ENCODE peak calls at places on chromosomes 7 and 10, in nine cellular contexts. One of them, this sample, is unnamed. For H3K36me3 and H3K4me1, the result is how much of the 10 kb centered on the place peaks cover.

GRCh38 chr10:21516270-21517131 is 9.0 kb downstream of the SKIDA1 start:
- DNase-seq in psoas muscle: peak
- DNase-seq in PC-3: peak
- DNase-seq in cardiac muscle cell: peak
- DNase-seq in kidney: peak
- DNase-seq in adrenal gland: peak
- DNase-seq in thoracic aorta: no peak
- DNase-seq in mammary epithelial cell: peak
- DNase-seq in HCT116: no peak
- DNase-seq in this sample: peak

GRCh38 chr10:109166935-109167334 is 756.4 kb downstream of the XPNPEP1 start:
- DNase-seq in PC-3: peak
- DNase-seq in mammary epithelial cell: no peak
- DNase-seq in adrenal gland: no peak
- DNase-seq in thoracic aorta: no peak
- DNase-seq in psoas muscle: no peak
- DNase-seq in HCT116: no peak
- DNase-seq in cardiac muscle cell: no peak
- DNase-seq in kidney: no peak
- DNase-seq in this sample: no peak

GRCh38 chr10:18179901-18180300 is 39.7 kb downstream of the CACNB2 start:
- DNase-seq in kidney: no peak
- DNase-seq in cardiac muscle cell: peak
- DNase-seq in mammary epithelial cell: no peak
- DNase-seq in HCT116: no peak
- DNase-seq in thoracic aorta: no peak
- DNase-seq in PC-3: peak
- DNase-seq in psoas muscle: no peak
- DNase-seq in adrenal gland: peak
- DNase-seq in this sample: peak

GRCh38 chr7:129989466-129989865 is 36.7 kb upstream of the UBE2H start:
- DNase-seq in adrenal gland: no peak
- DNase-seq in PC-3: no peak
- DNase-seq in cardiac muscle cell: peak
- DNase-seq in mammary epithelial cell: peak
- DNase-seq in kidney: no peak
- DNase-seq in HCT116: peak
- DNase-seq in thoracic aorta: no peak
- DNase-seq in psoas muscle: no peak
- DNase-seq in this sample: no peak

GRCh38 chr10:46228076-46229071 is 58.4 kb upstream of the ANTXRL start:
- DNase-seq in kidney: peak
- DNase-seq in psoas muscle: peak
- DNase-seq in adrenal gland: peak
- DNase-seq in cardiac muscle cell: peak
- DNase-seq in HCT116: peak
- DNase-seq in thoracic aorta: peak
- DNase-seq in PC-3: peak
- DNase-seq in mammary epithelial cell: peak
- DNase-seq in this sample: peak

GRCh38 chr7:1358376-1359050 is 100.8 kb downstream of the MICALL2 start:
- DNase-seq in kidney: peak
- DNase-seq in psoas muscle: no peak
- DNase-seq in thoracic aorta: no peak
- DNase-seq in adrenal gland: no peak
- DNase-seq in cardiac muscle cell: no peak
- DNase-seq in mammary epithelial cell: no peak
- DNase-seq in PC-3: no peak
- DNase-seq in HCT116: no peak
- DNase-seq in this sample: no peak

GRCh38 chr7:151816562-151817314 is 60.2 kb downstream of the PRKAG2 start:
- DNase-seq in cardiac muscle cell: no peak
- DNase-seq in thoracic aorta: no peak
- DNase-seq in kidney: peak
- DNase-seq in HCT116: no peak
- DNase-seq in adrenal gland: no peak
- DNase-seq in psoas muscle: peak
- DNase-seq in mammary epithelial cell: no peak
- DNase-seq in PC-3: no peak
- DNase-seq in this sample: no peak

GRCh38 chr10:51137741-51138529 is 63.6 kb downstream of the PRKG1 start:
- DNase-seq in PC-3: peak
- DNase-seq in mammary epithelial cell: peak
- DNase-seq in kidney: no peak
- DNase-seq in psoas muscle: no peak
- DNase-seq in HCT116: no peak
- DNase-seq in cardiac muscle cell: peak
- DNase-seq in thoracic aorta: no peak
- DNase-seq in adrenal gland: no peak
- DNase-seq in this sample: no peak

GRCh38 chr7:134927723-134928122 is 58.6 kb upstream of the AGBL3 start:
- DNase-seq in HCT116: no peak
- DNase-seq in thoracic aorta: no peak
- DNase-seq in mammary epithelial cell: no peak
- DNase-seq in PC-3: no peak
- DNase-seq in cardiac muscle cell: no peak
- DNase-seq in adrenal gland: no peak
- DNase-seq in kidney: no peak
- DNase-seq in psoas muscle: no peak
- DNase-seq in this sample: no peak

GRCh38 chr7:134925766-134926165 is 60.5 kb upstream of the AGBL3 start:
- DNase-seq in cardiac muscle cell: no peak
- DNase-seq in thoracic aorta: no peak
- DNase-seq in PC-3: no peak
- DNase-seq in kidney: no peak
- DNase-seq in psoas muscle: no peak
- DNase-seq in HCT116: no peak
- DNase-seq in mammary epithelial cell: no peak
- DNase-seq in adrenal gland: no peak
- DNase-seq in this sample: no peak

GRCh38 chr7:134927076-134927475 is 59.2 kb upstream of the AGBL3 start:
- DNase-seq in mammary epithelial cell: no peak
- DNase-seq in PC-3: no peak
- DNase-seq in HCT116: no peak
- DNase-seq in adrenal gland: no peak
- DNase-seq in kidney: no peak
- DNase-seq in cardiac muscle cell: no peak
- DNase-seq in thoracic aorta: no peak
- DNase-seq in psoas muscle: no peak
- DNase-seq in this sample: no peak

GRCh38 chr7:134926396-134926795 is 59.9 kb upstream of the AGBL3 start:
- DNase-seq in HCT116: no peak
- DNase-seq in cardiac muscle cell: no peak
- DNase-seq in adrenal gland: no peak
- DNase-seq in mammary epithelial cell: no peak
- DNase-seq in PC-3: peak
- DNase-seq in kidney: no peak
- DNase-seq in thoracic aorta: no peak
- DNase-seq in psoas muscle: no peak
- DNase-seq in this sample: no peak

DNA sequence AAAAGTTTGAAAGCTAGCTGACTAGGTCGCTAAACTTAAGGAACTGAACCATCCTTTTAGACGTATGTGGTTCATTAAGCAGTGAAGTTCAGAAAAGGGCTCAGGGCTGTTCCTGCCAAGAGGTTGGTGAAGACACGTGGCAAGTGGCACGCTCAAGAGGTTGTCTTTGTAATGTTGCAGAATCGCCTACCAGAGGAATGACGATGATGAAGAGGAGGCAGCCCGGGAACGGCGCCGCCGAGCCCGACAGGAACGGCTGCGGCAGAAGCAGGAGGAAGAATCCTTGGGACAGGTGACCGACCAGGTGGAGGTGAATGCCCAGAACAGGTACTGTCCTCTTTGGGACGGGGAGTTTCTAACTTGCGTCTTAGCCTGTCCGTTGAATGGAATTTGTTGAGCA is 57.7 kb upstream of the AGBL3 start:
- DNase-seq in cardiac muscle cell: no peak
- DNase-seq in kidney: no peak
- DNase-seq in thoracic aorta: no peak
- DNase-seq in mammary epithelial cell: no peak
- DNase-seq in adrenal gland: no peak
- DNase-seq in PC-3: no peak
- DNase-seq in HCT116: no peak
- DNase-seq in psoas muscle: no peak
- DNase-seq in this sample: no peak
- H3K36me3 ChIP-seq in cardiac muscle cell: under half
- H3K36me3 ChIP-seq in kidney: under half
- H3K36me3 ChIP-seq in thoracic aorta: under half
- H3K36me3 ChIP-seq in mammary epithelial cell: under half
- H3K36me3 ChIP-seq in adrenal gland: under half
- H3K36me3 ChIP-seq in PC-3: under half
- H3K36me3 ChIP-seq in HCT116: under half
- H3K36me3 ChIP-seq in psoas muscle: under half
- H3K36me3 ChIP-seq in this sample: under half

GRCh38 chr10:102672822-102673200 is 28.5 kb downstream of the TRIM8 start:
- DNase-seq in adrenal gland: no peak
- DNase-seq in psoas muscle: no peak
- DNase-seq in PC-3: no peak
- DNase-seq in thoracic aorta: no peak
- DNase-seq in kidney: peak
- DNase-seq in mammary epithelial cell: no peak
- DNase-seq in cardiac muscle cell: no peak
- DNase-seq in HCT116: no peak
- DNase-seq in this sample: no peak

GRCh38 chr10:102668312-102669110 is 24.2 kb downstream of the TRIM8 start:
- DNase-seq in mammary epithelial cell: no peak
- DNase-seq in adrenal gland: peak
- DNase-seq in thoracic aorta: no peak
- DNase-seq in psoas muscle: peak
- DNase-seq in kidney: peak
- DNase-seq in cardiac muscle cell: no peak
- DNase-seq in HCT116: no peak
- DNase-seq in PC-3: no peak
- DNase-seq in this sample: no peak

GRCh38 chr10:102670065-102670400 is 25.8 kb downstream of the TRIM8 start:
- DNase-seq in adrenal gland: no peak
- DNase-seq in psoas muscle: no peak
- DNase-seq in thoracic aorta: no peak
- DNase-seq in cardiac muscle cell: no peak
- DNase-seq in mammary epithelial cell: no peak
- DNase-seq in kidney: no peak
- DNase-seq in HCT116: no peak
- DNase-seq in PC-3: no peak
- DNase-seq in this sample: no peak

GRCh38 chr10:102670871-102671434 is 26.7 kb downstream of the TRIM8 start:
- DNase-seq in adrenal gland: no peak
- DNase-seq in thoracic aorta: no peak
- DNase-seq in mammary epithelial cell: no peak
- DNase-seq in psoas muscle: no peak
- DNase-seq in kidney: peak
- DNase-seq in PC-3: no peak
- DNase-seq in cardiac muscle cell: no peak
- DNase-seq in HCT116: no peak
- DNase-seq in this sample: no peak

GRCh38 chr10:102669206-102670064 is 25.2 kb downstream of the TRIM8 start:
- DNase-seq in mammary epithelial cell: peak
- DNase-seq in kidney: peak
- DNase-seq in HCT116: peak
- DNase-seq in thoracic aorta: peak
- DNase-seq in psoas muscle: peak
- DNase-seq in PC-3: peak
- DNase-seq in cardiac muscle cell: no peak
- DNase-seq in adrenal gland: peak
- DNase-seq in this sample: no peak
- TF ChIP-seq CTCF in mammary epithelial cell: peak
- TF ChIP-seq CTCF in kidney: no peak
- TF ChIP-seq CTCF in HCT116: peak
- TF ChIP-seq CTCF in thoracic aorta: peak
- TF ChIP-seq CTCF in psoas muscle: peak
- TF ChIP-seq CTCF in PC-3: peak
- TF ChIP-seq CTCF in cardiac muscle cell: peak
- TF ChIP-seq CTCF in adrenal gland: peak
- TF ChIP-seq CTCF in this sample: no peak

GRCh38 chr10:11609492-11610093 is 1.9 kb downstream of the USP6NL start:
- DNase-seq in psoas muscle: no peak
- DNase-seq in adrenal gland: no peak
- DNase-seq in cardiac muscle cell: no peak
- DNase-seq in HCT116: no peak
- DNase-seq in thoracic aorta: no peak
- DNase-seq in kidney: no peak
- DNase-seq in mammary epithelial cell: no peak
- DNase-seq in PC-3: no peak
- DNase-seq in this sample: no peak
- H3K4me1 ChIP-seq in psoas muscle: under half
- H3K4me1 ChIP-seq in adrenal gland: under half
- H3K4me1 ChIP-seq in cardiac muscle cell: under half
- H3K4me1 ChIP-seq in HCT116: under half
- H3K4me1 ChIP-seq in thoracic aorta: under half
- H3K4me1 ChIP-seq in kidney: under half
- H3K4me1 ChIP-seq in mammary epithelial cell: under half
- H3K4me1 ChIP-seq in PC-3: under half
- H3K4me1 ChIP-seq in this sample: under half

GRCh38 chr10:30847642-30848041 is 184.0 kb downstream of the ZNF438 start:
- DNase-seq in HCT116: no peak
- DNase-seq in psoas muscle: no peak
- DNase-seq in kidney: no peak
- DNase-seq in adrenal gland: peak
- DNase-seq in mammary epithelial cell: no peak
- DNase-seq in PC-3: no peak
- DNase-seq in cardiac muscle cell: no peak
- DNase-seq in thoracic aorta: no peak
- DNase-seq in this sample: no peak

GRCh38 chr10:30847199-30847598 is 184.5 kb downstream of the ZNF438 start:
- DNase-seq in mammary epithelial cell: no peak
- DNase-seq in kidney: no peak
- DNase-seq in PC-3: no peak
- DNase-seq in adrenal gland: no peak
- DNase-seq in HCT116: no peak
- DNase-seq in psoas muscle: no peak
- DNase-seq in thoracic aorta: no peak
- DNase-seq in cardiac muscle cell: no peak
- DNase-seq in this sample: no peak

GRCh38 chr10:30850776-30851175 is 180.9 kb downstream of the ZNF438 start:
- DNase-seq in cardiac muscle cell: no peak
- DNase-seq in HCT116: no peak
- DNase-seq in kidney: no peak
- DNase-seq in thoracic aorta: no peak
- DNase-seq in mammary epithelial cell: no peak
- DNase-seq in PC-3: no peak
- DNase-seq in psoas muscle: no peak
- DNase-seq in adrenal gland: no peak
- DNase-seq in this sample: no peak

GRCh38 chr10:30849636-30850035 is 182.0 kb downstream of the ZNF438 start:
- DNase-seq in adrenal gland: no peak
- DNase-seq in thoracic aorta: no peak
- DNase-seq in PC-3: no peak
- DNase-seq in mammary epithelial cell: no peak
- DNase-seq in psoas muscle: no peak
- DNase-seq in cardiac muscle cell: no peak
- DNase-seq in kidney: no peak
- DNase-seq in HCT116: no peak
- DNase-seq in this sample: no peak

DNA sequence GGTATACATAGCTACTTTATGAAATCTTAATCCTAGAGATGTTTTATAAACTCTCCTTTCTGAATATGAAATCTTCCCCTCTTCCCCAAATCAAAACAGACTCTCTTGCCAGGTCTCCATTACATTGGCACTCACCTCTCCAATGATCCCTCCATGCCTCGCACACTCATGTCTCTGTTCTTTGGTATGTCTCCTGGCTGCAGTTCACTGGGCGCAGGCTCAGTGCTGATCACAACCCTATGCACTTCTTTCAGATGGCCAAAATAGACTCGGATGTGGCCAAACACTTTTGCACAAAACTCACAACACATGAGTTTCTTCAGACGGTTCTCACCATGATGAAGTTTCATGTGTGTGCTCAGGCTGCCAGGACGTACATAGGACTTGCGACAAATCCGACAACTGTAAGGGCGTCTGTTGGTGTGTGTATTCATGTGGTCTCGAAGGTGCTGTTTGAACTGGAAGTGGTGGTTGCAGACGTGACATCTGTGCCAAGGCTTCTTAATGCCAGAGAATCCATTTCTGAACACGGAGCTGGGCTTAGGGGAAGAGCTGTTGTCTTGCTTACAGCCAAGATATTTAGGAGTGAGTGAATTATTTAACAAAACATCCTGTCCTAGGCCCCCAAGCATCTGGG is 183.2 kb downstream of the ZNF438 start:
- DNase-seq in cardiac muscle cell: no peak
- DNase-seq in kidney: no peak
- DNase-seq in thoracic aorta: no peak
- DNase-seq in PC-3: no peak
- DNase-seq in mammary epithelial cell: no peak
- DNase-seq in adrenal gland: no peak
- DNase-seq in HCT116: no peak
- DNase-seq in psoas muscle: no peak
- DNase-seq in this sample: no peak
- H3K36me3 ChIP-seq in cardiac muscle cell: under half
- H3K36me3 ChIP-seq in kidney: under half
- H3K36me3 ChIP-seq in thoracic aorta: under half
- H3K36me3 ChIP-seq in PC-3: under half
- H3K36me3 ChIP-seq in mammary epithelial cell: under half
- H3K36me3 ChIP-seq in adrenal gland: under half
- H3K36me3 ChIP-seq in HCT116: under half
- H3K36me3 ChIP-seq in psoas muscle: under half
- H3K36me3 ChIP-seq in this sample: under half

This sample was measured in prostate gland.